ENCODE peak calls at places on chromosomes 13 and 19, in five cellular contexts. Y is fibroblast of villous mesenchyme, G is fibroblast of the aortic adventitia, C is iPS DF 19.7, A is cardiac septum. P is an unnamed sample.

GRCh38 chr19:34838753-34839431 is 65.9 kb upstream of the ZNF599 start:
- DNase-seq in Y (no peak), C (no peak), A (no peak), G (peak), P (peak)

GRCh38 chr13:43764349-43764748 is 22.4 kb downstream of the ENOX1 start:
- DNase-seq in C (no peak), Y (no peak), A (no peak), G (no peak), P (no peak)

GRCh38 chr13:98507060-98507797 is 69.7 kb downstream of the STK24 start:
- DNase-seq in C (no peak), A (no peak), G (peak), Y (peak), P (no peak)

GRCh38 chr19:14361824-14362223 is 19.4 kb upstream of the ADGRE5 start:
- DNase-seq in Y (peak), C (no peak), A (no peak), G (peak), P (no peak)

GRCh38 chr19:13100031-13100588 is 2.5 kb downstream of the LYL1 start:
- DNase-seq in Y (no peak), G (no peak), C (no peak), A (no peak), P (no peak)

GRCh38 chr19:32201211-32201610 is 144.2 kb upstream of the ZNF507 start:
- DNase-seq in Y (no peak), G (no peak), A (no peak), C (no peak), P (no peak)

GRCh38 chr13:94192576-94192975 is 286.9 kb downstream of the DCT start:
- DNase-seq in A (no peak), C (peak), G (peak), Y (peak), P (peak)

GRCh38 chr13:113078895-113079720 is 26.5 kb upstream of the F7 start:
- DNase-seq in G (no peak), C (no peak), Y (no peak), A (no peak), P (no peak)

GRCh38 chr13:82370306-82370705 is 1512.0 kb downstream of the SLITRK1 start:
- DNase-seq in G (no peak), A (no peak), Y (no peak), C (no peak), P (no peak)

GRCh38 chr19:2302319-2303208 is 5.4 kb downstream of the LINGO3 start:
- DNase-seq in A (no peak), Y (peak), C (no peak), G (peak), P (peak)

GRCh38 chr19:29587518-29587986 is 18.5 kb upstream of the POP4 start:
- DNase-seq in Y (peak), A (no peak), G (no peak), C (no peak), P (no peak)

GRCh38 chr19:1170938-1171754 is 2.9 kb downstream of the SBNO2 start:
- DNase-seq in G (no peak), A (no peak), C (no peak), Y (peak), P (no peak)

GRCh38 chr13:49308977-49309408 is 61.3 kb downstream of the CDADC1 start:
- DNase-seq in Y (peak), A (no peak), C (no peak), G (peak), P (peak)

GRCh38 chr19:18839465-18840287 is 7.9 kb downstream of the UPF1 start:
- DNase-seq in G (no peak), A (no peak), C (no peak), Y (peak), P (no peak)

GRCh38 chr19:12230751-12231733 is 63.6 kb downstream of the ZNF44 start:
- DNase-seq in A (no peak), G (no peak), Y (no peak), C (no peak), P (no peak)

GRCh38 chr19:38733493-38734175 is 10.6 kb downstream of the CAPN12 start:
- DNase-seq in G (no peak), A (no peak), C (no peak), Y (no peak), P (no peak)

GRCh38 chr19:13208964-13209796 is 59.0 kb downstream of the IER2 start:
- DNase-seq in C (no peak), G (no peak), Y (no peak), A (no peak), P (no peak)

GRCh38 chr13:43020794-43021193 is 2.6 kb upstream of the DNAJC15 start:
- DNase-seq in Y (no peak), G (no peak), C (no peak), A (no peak), P (no peak)

GRCh38 chr13:84845875-84846619 is 953.2 kb downstream of the SLITRK6 start:
- DNase-seq in G (no peak), A (no peak), C (no peak), Y (no peak), P (no peak)

P was measured in AG08396.